ENCODE peak calls at places on chromosomes 16 and 17, in four cellular contexts. One of them, this sample, is unnamed.
A peak's percentile ranks its signal among the peaks of the same experiment; 100 is the strongest.

GRCh38 chr17:51035436-51035835 is 85.2 kb downstream of the SPAG9 start:
- DNase-seq in H9: no peak
- DNase-seq in keratinocyte: no peak
- DNase-seq in neural progenitor cell: peak; percentile 40
- DNase-seq in this sample: no peak

GRCh38 chr16:49484454-49484853 is 110.8 kb downstream of the C16orf78 start:
- DNase-seq in keratinocyte: no peak
- DNase-seq in neural progenitor cell: peak; percentile 86
- DNase-seq in H9: peak; percentile 88
- DNase-seq in this sample: peak; percentile 65

GRCh38 chr16:59604331-59604730 is 870.2 kb upstream of the GOT2 start:
- DNase-seq in H9: no peak
- DNase-seq in keratinocyte: no peak
- DNase-seq in neural progenitor cell: no peak
- DNase-seq in this sample: no peak

GRCh38 chr17:39194089-39194984 is 3.1 kb downstream of the CACNB1 start:
- DNase-seq in keratinocyte: no peak
- DNase-seq in H9: peak; percentile 93
- DNase-seq in neural progenitor cell: peak; percentile 81
- DNase-seq in this sample: no peak

GRCh38 chr17:78745407-78746088 is 36.5 kb downstream of the CYTH1 start:
- DNase-seq in H9: no peak
- DNase-seq in neural progenitor cell: peak; percentile 56
- DNase-seq in keratinocyte: no peak
- DNase-seq in this sample: no peak

GRCh38 chr17:76714822-76715461 is 4.2 kb upstream of the MXRA7 start:
- DNase-seq in H9: peak; percentile 61
- DNase-seq in neural progenitor cell: peak; percentile 72
- DNase-seq in keratinocyte: no peak
- DNase-seq in this sample: peak; percentile 83

GRCh38 chr17:79654960-79655382 is 44.1 kb upstream of the RBFOX3 start:
- DNase-seq in neural progenitor cell: no peak
- DNase-seq in keratinocyte: no peak
- DNase-seq in H9: peak; percentile 24
- DNase-seq in this sample: peak; percentile 10

GRCh38 chr17:9537177-9537776 is 38.3 kb downstream of the STX8 start:
- DNase-seq in keratinocyte: no peak
- DNase-seq in H9: no peak
- DNase-seq in neural progenitor cell: peak; percentile 21
- DNase-seq in this sample: no peak

GRCh38 chr16:63652091-63652490 is 1469.8 kb downstream of the CDH11 start:
- DNase-seq in H9: no peak
- DNase-seq in neural progenitor cell: peak; percentile 7
- DNase-seq in keratinocyte: no peak
- DNase-seq in this sample: no peak

GRCh38 chr17:61639818-61640217 is 48.8 kb upstream of the NACA2 start:
- DNase-seq in H9: no peak
- DNase-seq in keratinocyte: no peak
- DNase-seq in neural progenitor cell: no peak
- DNase-seq in this sample: no peak

GRCh38 chr16:8644513-8645140 is 23.1 kb downstream of the METTL22 start:
- DNase-seq in neural progenitor cell: no peak
- DNase-seq in keratinocyte: no peak
- DNase-seq in H9: no peak
- DNase-seq in this sample: no peak

GRCh38 chr16:64351116-64351515 is 770.7 kb downstream of the CDH11 start:
- DNase-seq in keratinocyte: no peak
- DNase-seq in H9: no peak
- DNase-seq in neural progenitor cell: no peak
- DNase-seq in this sample: no peak

GRCh38 chr16:57701759-57702371 is 7.3 kb downstream of the DRC7 start:
- DNase-seq in H9: no peak
- DNase-seq in keratinocyte: no peak
- DNase-seq in neural progenitor cell: no peak
- DNase-seq in this sample: no peak

GRCh38 chr17:20271016-20271610 is 196.2 kb downstream of the LGALS9B start:
- DNase-seq in H9: no peak
- DNase-seq in keratinocyte: no peak
- DNase-seq in neural progenitor cell: no peak
- DNase-seq in this sample: no peak

GRCh38 chr17:538096-538973 is 176.3 kb downstream of the VPS53 start:
- DNase-seq in neural progenitor cell: peak; percentile 52
- DNase-seq in H9: no peak
- DNase-seq in keratinocyte: no peak
- DNase-seq in this sample: no peak

GRCh38 chr16:79519448-79519847 is 81.1 kb downstream of the MAF start:
- DNase-seq in neural progenitor cell: no peak
- DNase-seq in H9: no peak
- DNase-seq in keratinocyte: no peak
- DNase-seq in this sample: no peak

GRCh38 chr17:1227917-1228751 is 42.1 kb upstream of the BHLHA9 start:
- DNase-seq in H9: peak; percentile 58
- DNase-seq in keratinocyte: no peak
- DNase-seq in neural progenitor cell: peak; percentile 52
- DNase-seq in this sample: peak; percentile 74

GRCh38 chr17:30970757-30971567 is at the start of gene RNF135:
- DNase-seq in H9: peak; percentile 92
- DNase-seq in neural progenitor cell: peak; percentile 87
- DNase-seq in keratinocyte: no peak
- DNase-seq in this sample: peak; percentile 90

GRCh38 chr17:77322534-77323412 is 182.0 kb downstream of the SEC14L1 start:
- DNase-seq in H9: peak; percentile 70
- DNase-seq in neural progenitor cell: peak; percentile 23
- DNase-seq in keratinocyte: peak; percentile 71
- DNase-seq in this sample: peak; percentile 68

GRCh38 chr16:81265658-81266451 is 27.4 kb downstream of the BCO1 start:
- DNase-seq in H9: no peak
- DNase-seq in keratinocyte: no peak
- DNase-seq in neural progenitor cell: no peak
- DNase-seq in this sample: peak; percentile 87

GRCh38 chr17:57939797-57940196 is 15.4 kb downstream of the CUEDC1 start:
- DNase-seq in keratinocyte: no peak
- DNase-seq in H9: no peak
- DNase-seq in neural progenitor cell: no peak
- DNase-seq in this sample: peak; percentile 60

GRCh38 chr17:77451271-77451893 is 310.6 kb downstream of the SEC14L1 start:
- DNase-seq in H9: peak; percentile 95
- DNase-seq in neural progenitor cell: peak; percentile 97
- DNase-seq in keratinocyte: no peak
- DNase-seq in this sample: peak; percentile 86

GRCh38 chr17:27914382-27914781 is 21.2 kb upstream of the LYRM9 start:
- DNase-seq in H9: no peak
- DNase-seq in keratinocyte: no peak
- DNase-seq in neural progenitor cell: no peak
- DNase-seq in this sample: no peak

GRCh38 chr17:27917000-27917399 is 23.8 kb upstream of the LYRM9 start:
- DNase-seq in neural progenitor cell: no peak
- DNase-seq in H9: no peak
- DNase-seq in keratinocyte: no peak
- DNase-seq in this sample: no peak

GRCh38 chr17:27912989-27913388 is 19.8 kb upstream of the LYRM9 start:
- DNase-seq in neural progenitor cell: no peak
- DNase-seq in H9: no peak
- DNase-seq in keratinocyte: no peak
- DNase-seq in this sample: no peak

GRCh38 chr17:27918498-27918897 is 25.3 kb upstream of the LYRM9 start:
- DNase-seq in neural progenitor cell: no peak
- DNase-seq in H9: no peak
- DNase-seq in keratinocyte: no peak
- DNase-seq in this sample: no peak

DNA sequence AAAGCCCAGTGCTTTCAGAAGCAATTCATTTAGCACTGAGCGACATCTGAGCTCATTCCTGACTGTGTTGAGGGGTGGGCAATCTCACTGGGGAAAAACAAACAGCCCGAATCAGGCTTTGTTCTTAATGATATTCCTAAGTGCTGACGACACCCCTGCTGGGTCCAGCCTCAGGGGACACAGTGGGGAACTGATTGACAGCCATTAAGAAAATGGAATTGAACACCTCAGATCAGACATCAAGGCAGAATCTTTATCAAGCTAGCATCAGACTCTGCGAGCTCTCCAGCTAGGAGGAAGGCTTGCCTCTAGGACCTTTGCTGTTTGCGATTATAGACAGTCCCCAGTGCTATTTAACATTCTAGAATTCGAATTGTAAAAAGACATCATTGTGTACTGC is 22.6 kb upstream of the LYRM9 start:
- DNase-seq in neural progenitor cell: peak; percentile 65
- DNase-seq in keratinocyte: no peak
- DNase-seq in H9: peak; percentile 72
- DNase-seq in this sample: no peak
- H3K9ac ChIP-seq in neural progenitor cell: no peak overlapping the region
- H3K9ac ChIP-seq in keratinocyte: no peak overlapping the region
- H3K9ac ChIP-seq in H9: no peak overlapping the region
- H3K9ac ChIP-seq in this sample: no peak overlapping the region

GRCh38 chr17:81428945-81429344 is 33.7 kb downstream of the BAHCC1 start:
- DNase-seq in keratinocyte: no peak
- DNase-seq in neural progenitor cell: no peak
- DNase-seq in H9: no peak
- DNase-seq in this sample: no peak

GRCh38 chr17:81427446-81428120 is 32.3 kb downstream of the BAHCC1 start:
- DNase-seq in keratinocyte: no peak
- DNase-seq in H9: no peak
- DNase-seq in neural progenitor cell: peak; percentile 58
- DNase-seq in this sample: peak; percentile 65

GRCh38 chr17:81429353-81429774 is 34.1 kb downstream of the BAHCC1 start:
- DNase-seq in H9: no peak
- DNase-seq in neural progenitor cell: no peak
- DNase-seq in keratinocyte: no peak
- DNase-seq in this sample: peak; percentile 86

GRCh38 chr17:81428521-81428920 is 33.3 kb downstream of the BAHCC1 start:
- DNase-seq in H9: no peak
- DNase-seq in neural progenitor cell: no peak
- DNase-seq in keratinocyte: no peak
- DNase-seq in this sample: no peak

GRCh38 chr17:81428121-81428515 is 32.9 kb downstream of the BAHCC1 start:
- DNase-seq in H9: no peak
- DNase-seq in keratinocyte: no peak
- DNase-seq in neural progenitor cell: no peak
- DNase-seq in this sample: no peak
- H3K27ac ChIP-seq in H9: no peak overlapping the region
- H3K27ac ChIP-seq in keratinocyte: no peak overlapping the region
- H3K27ac ChIP-seq in neural progenitor cell: no peak overlapping the region
- H3K27ac ChIP-seq in this sample: no peak overlapping the region

GRCh38 chr17:64611374-64611773 is 50.7 kb downstream of the SMURF2 start:
- DNase-seq in neural progenitor cell: no peak
- DNase-seq in keratinocyte: no peak
- DNase-seq in H9: no peak
- DNase-seq in this sample: no peak
- H3K9ac ChIP-seq in neural progenitor cell: no peak overlapping the region
- H3K9ac ChIP-seq in keratinocyte: no peak overlapping the region
- H3K9ac ChIP-seq in H9: no peak overlapping the region
- H3K9ac ChIP-seq in this sample: no peak overlapping the region

DNA sequence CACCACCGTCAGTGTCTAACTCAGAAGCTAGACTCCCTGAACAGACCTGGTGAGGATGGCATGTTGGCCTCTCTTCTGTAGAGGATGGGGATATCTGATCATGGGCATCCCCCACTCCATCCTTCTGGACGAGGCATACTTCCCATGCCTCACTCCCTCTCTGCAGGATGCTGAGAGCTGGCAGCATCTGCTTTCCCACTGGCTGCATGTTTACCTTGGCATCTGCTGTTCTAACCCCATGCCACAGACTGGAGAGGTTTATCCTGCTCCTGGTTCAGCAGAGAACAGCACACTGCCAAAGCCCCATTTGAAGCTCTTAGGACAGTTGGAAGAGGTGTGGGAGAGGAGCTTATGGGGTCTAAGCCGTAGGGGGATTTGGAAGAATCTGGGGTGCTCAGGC is 46.0 kb downstream of the YPEL2 start:
- DNase-seq in neural progenitor cell: no peak
- DNase-seq in keratinocyte: no peak
- DNase-seq in H9: no peak
- DNase-seq in this sample: no peak
- H3K27ac ChIP-seq in neural progenitor cell: no peak overlapping the region
- H3K27ac ChIP-seq in keratinocyte: no peak overlapping the region
- H3K27ac ChIP-seq in H9: no peak overlapping the region
- H3K27ac ChIP-seq in this sample: peak overlapping the region; percentile 78

DNA sequence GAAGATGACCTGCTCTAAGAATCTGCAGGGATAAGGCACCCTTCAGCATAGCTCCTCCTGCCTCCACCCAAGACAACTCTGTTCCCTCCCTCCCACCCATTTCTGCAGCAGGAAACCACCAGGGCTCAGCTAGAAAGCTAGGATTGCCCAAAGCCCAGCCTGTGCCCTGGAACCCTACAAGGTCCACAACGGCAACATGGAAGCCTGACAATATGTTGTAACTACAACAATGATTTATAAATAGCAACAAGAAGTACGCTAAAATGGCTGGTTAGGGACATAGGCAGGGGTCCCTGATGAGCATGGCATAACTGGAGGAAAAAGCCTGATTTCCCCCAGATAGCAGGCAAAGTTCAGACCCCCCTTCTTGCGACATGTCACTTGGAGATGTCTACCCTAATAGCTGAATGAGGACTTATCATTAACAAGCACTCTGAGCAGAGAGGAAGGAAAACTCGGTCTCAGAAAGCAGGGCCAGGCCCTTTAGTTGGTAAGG is 6.5 kb downstream of the ST3GAL2 start:
- DNase-seq in H9: no peak
- DNase-seq in neural progenitor cell: no peak
- DNase-seq in keratinocyte: no peak
- DNase-seq in this sample: no peak
- H3K9ac ChIP-seq in H9: no peak overlapping the region
- H3K9ac ChIP-seq in neural progenitor cell: no peak overlapping the region
- H3K9ac ChIP-seq in keratinocyte: no peak overlapping the region
- H3K9ac ChIP-seq in this sample: no peak overlapping the region

DNA sequence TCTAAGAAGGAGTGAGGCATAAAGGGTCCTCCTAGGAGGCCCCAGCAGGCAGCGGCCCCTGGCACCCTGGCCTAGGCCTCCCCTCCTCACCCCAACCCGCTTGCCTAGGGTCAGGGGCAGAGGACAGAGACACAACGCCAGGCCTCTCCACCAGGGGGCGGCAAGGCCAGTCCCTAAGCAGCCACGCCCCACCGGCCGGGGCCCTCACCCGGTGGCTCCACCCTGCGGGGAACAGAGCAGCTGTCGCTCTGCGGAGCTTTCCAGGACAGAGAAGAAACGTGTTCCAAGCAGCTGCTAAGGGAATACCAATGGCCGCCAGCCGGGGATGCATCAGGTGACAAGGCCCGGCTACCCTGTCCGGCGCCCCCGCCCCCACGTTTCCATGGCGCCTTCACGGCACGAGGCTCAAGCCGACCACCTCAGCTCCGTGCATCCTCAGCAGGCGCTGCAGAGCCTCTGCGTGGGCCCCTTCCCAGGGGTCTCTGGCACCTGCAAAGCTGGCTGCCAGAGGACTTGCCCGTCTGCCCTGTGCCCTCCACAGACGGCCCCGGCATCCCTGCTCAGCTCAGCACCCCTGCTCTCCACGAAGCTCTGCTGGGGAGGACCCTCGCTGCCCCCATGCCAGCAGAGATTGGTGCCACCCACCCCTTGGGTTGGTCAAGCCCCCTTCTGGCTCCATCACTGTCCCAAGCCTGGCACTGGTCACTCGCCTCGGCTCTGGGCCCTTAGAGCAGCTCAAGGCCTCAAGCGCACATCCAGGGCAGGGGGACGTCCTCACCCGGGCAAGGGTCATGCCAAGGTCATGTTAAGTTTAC is 5.6 kb downstream of the ZNF598 start:
- DNase-seq in neural progenitor cell: peak; percentile 99
- DNase-seq in H9: peak; percentile 97
- DNase-seq in keratinocyte: no peak
- DNase-seq in this sample: peak; percentile 93
- H3K27ac ChIP-seq in neural progenitor cell: peak overlapping the region; percentile 44
- H3K27ac ChIP-seq in H9: no peak overlapping the region
- H3K27ac ChIP-seq in keratinocyte: no peak overlapping the region
- H3K27ac ChIP-seq in this sample: peak overlapping the region; percentile 23

GRCh38 chr16:11759997-11760396 is 17.3 kb upstream of the TXNDC11 start:
- DNase-seq in H9: no peak
- DNase-seq in keratinocyte: no peak
- DNase-seq in neural progenitor cell: no peak
- DNase-seq in this sample: no peak
- H3K9ac ChIP-seq in H9: no peak overlapping the region
- H3K9ac ChIP-seq in keratinocyte: no peak overlapping the region
- H3K9ac ChIP-seq in neural progenitor cell: no peak overlapping the region
- H3K9ac ChIP-seq in this sample: no peak overlapping the region